ENCODE peak calls at places on chromosome 13, in four cellular contexts. H is body of pancreas, Q is HFF-Myc, B is GM04503. L is an unnamed sample.

GRCh38 chr13:58142952-58143351 is 511.4 kb downstream of the PCDH17 start:
- DNase-seq in Q (no peak), B (no peak), H (no peak), L (no peak)

GRCh38 chr13:75468098-75468497 is 13.9 kb downstream of the TBC1D4 start:
- DNase-seq in B (no peak), Q (no peak), H (no peak), L (no peak)

GRCh38 chr13:109764474-109765292 is 21.7 kb downstream of the IRS2 start:
- DNase-seq in Q (no peak), H (no peak), B (no peak), L (no peak)

GRCh38 chr13:50198508-50198907 is 183.3 kb downstream of the KCNRG start:
- DNase-seq in H (no peak), Q (no peak), B (no peak), L (no peak)

GRCh38 chr13:34762312-34762711 is 179.8 kb upstream of the NBEA start:
- DNase-seq in B (no peak), H (no peak), Q (no peak), L (no peak)

GRCh38 chr13:103898481-103898880 is 832.3 kb upstream of the SLC10A2 start:
- DNase-seq in B (no peak), H (no peak), Q (no peak), L (no peak)

GRCh38 chr13:46914341-46914740 is 17.5 kb upstream of the HTR2A start:
- DNase-seq in Q (no peak), H (no peak), B (no peak), L (no peak)

GRCh38 chr13:40975441-40975840 is 43.7 kb downstream of the ELF1 start:
- DNase-seq in B (no peak), Q (no peak), H (no peak), L (no peak)

GRCh38 chr13:29815336-29815735 is 35.1 kb downstream of the UBL3 start:
- DNase-seq in B (no peak), H (no peak), Q (no peak), L (no peak)

GRCh38 chr13:109687559-109688448 is 98.6 kb downstream of the IRS2 start:
- DNase-seq in H (no peak), B (no peak), Q (no peak), L (no peak)

GRCh38 chr13:32594339-32594738 is 8.1 kb downstream of the PDS5B start:
- DNase-seq in Q (no peak), B (no peak), H (no peak), L (no peak)